ENCODE peak calls at places on chromosomes 13 and 19, in six cellular contexts. U is mammary epithelial cell, T is fibroblast of lung, K is spleen, D is upper lobe of left lung, E is OCI-LY7. Z is an unnamed sample.

GRCh38 chr19:52891336-52891735 is 6.1 kb downstream of the ZNF320 start:
- DNase-seq in U (no peak), T (no peak), K (no peak), D (no peak), E (no peak), Z (no peak)

GRCh38 chr13:94481966-94482365 is 2.5 kb upstream of the DCT start:
- DNase-seq in U (peak; percentile 35), T (peak; percentile 77), K (no peak), D (no peak), E (no peak), Z (no peak)

GRCh38 chr19:31378404-31378803 is 29.2 kb upstream of the TSHZ3 start:
- DNase-seq in U (peak; percentile 75), T (peak; percentile 98), K (no peak), D (no peak), E (no peak), Z (no peak)

GRCh38 chr19:51098366-51099069 is 9.7 kb downstream of the CTU1 start:
- DNase-seq in U (no peak), T (peak; percentile 6), K (peak; percentile 83), D (peak; percentile 59), E (no peak), Z (no peak)

GRCh38 chr19:3407556-3408516 is 41.5 kb downstream of the NFIC start:
- DNase-seq in U (no peak), T (peak; percentile 54), K (no peak), D (no peak), E (no peak), Z (no peak)

GRCh38 chr13:76226941-76227340 is 590.8 kb downstream of the LMO7 start:
- DNase-seq in U (no peak), T (no peak), K (no peak), D (no peak), E (no peak), Z (no peak)

GRCh38 chr19:31461814-31462539 is 112.7 kb upstream of the TSHZ3 start:
- DNase-seq in U (no peak), T (peak; percentile 6), K (no peak), D (no peak), E (no peak), Z (no peak)

GRCh38 chr13:112056739-112057433 is 10.1 kb upstream of the SOX1 start:
- DNase-seq in U (no peak), T (no peak), K (peak; percentile 62), D (no peak), E (no peak), Z (no peak)

GRCh38 chr19:45250216-45250831 is 747 bp upstream of the MARK4 start:
- DNase-seq in U (peak; percentile 51), T (no peak), K (peak; percentile 73), D (no peak), E (no peak), Z (peak; percentile 39)

GRCh38 chr19:2136796-2137195 is 14.6 kb downstream of the AP3D1 start:
- DNase-seq in U (no peak), T (no peak), K (no peak), D (no peak), E (no peak), Z (no peak)

GRCh38 chr19:34208485-34208884 is 36.2 kb downstream of the LSM14A start:
- DNase-seq in U (no peak), T (no peak), K (no peak), D (no peak), E (no peak), Z (no peak)

GRCh38 chr19:16626796-16627193 is 1.2 kb downstream of the MED26 start:
- DNase-seq in U (peak; percentile 17), T (peak; percentile 23), K (no peak), D (no peak), E (no peak), Z (no peak)

GRCh38 chr13:30735025-30735967 is at the start of gene ALOX5AP:
- DNase-seq in U (no peak), T (no peak), K (peak; percentile 84), D (peak; percentile 50), E (peak; percentile 92), Z (peak; percentile 36)

GRCh38 chr13:42109957-42110356 is 61.5 kb downstream of the DGKH start:
- DNase-seq in U (no peak), T (no peak), K (no peak), D (no peak), E (no peak), Z (no peak)

GRCh38 chr19:46841458-46842083 is 9.1 kb downstream of the AP2S1 start:
- DNase-seq in U (peak; percentile 62), T (peak; percentile 70), K (no peak), D (no peak), E (no peak), Z (no peak)

GRCh38 chr13:63425131-63425530 is 2009.5 kb upstream of the PCDH20 start:
- DNase-seq in U (no peak), T (peak; percentile 42), K (no peak), D (no peak), E (no peak), Z (no peak)

GRCh38 chr19:35781650-35782049 is 6.3 kb downstream of the ARHGAP33 start:
- DNase-seq in U (no peak), T (no peak), K (no peak), D (no peak), E (no peak), Z (no peak)

GRCh38 chr13:46211116-46211515 is 612 bp upstream of the LRRC63 start:
- DNase-seq in U (no peak), T (peak; percentile 3), K (no peak), D (no peak), E (no peak), Z (peak; percentile 17)

GRCh38 chr19:51091895-51092873 is 9.5 kb upstream of the KLK14 start:
- DNase-seq in U (peak; percentile 53), T (no peak), K (peak; percentile 19), D (no peak), E (no peak), Z (no peak)

GRCh38 chr13:75236774-75237173 is 245.2 kb downstream of the TBC1D4 start:
- DNase-seq in U (peak; percentile 23), T (peak; percentile 47), K (no peak), D (no peak), E (no peak), Z (no peak)

GRCh38 chr13:33172911-33173310 is 112.6 kb downstream of the STARD13 start:
- DNase-seq in U (peak; percentile 37), T (peak; percentile 40), K (no peak), D (no peak), E (no peak), Z (no peak)

GRCh38 chr13:40595693-40596092 is 70.7 kb downstream of the FOXO1 start:
- DNase-seq in U (peak; percentile 26), T (peak; percentile 21), K (no peak), D (no peak), E (no peak), Z (no peak)

GRCh38 chr19:41570639-41571112 is 5.3 kb upstream of the CEACAM21 start:
- DNase-seq in U (peak; percentile 52), T (peak; percentile 43), K (peak; percentile 97), D (peak; percentile 82), E (peak; percentile 87), Z (peak; percentile 77)

GRCh38 chr19:15464394-15465385 is at the start of gene RASAL3:
- DNase-seq in U (no peak), T (no peak), K (peak; percentile 92), D (peak; percentile 61), E (peak; percentile 68), Z (peak; percentile 73)
- H3K4me3 ChIP-seq in U (no peak within 1 kb of the TSS), T (no peak within 1 kb of the TSS), K (peak within 1 kb of the TSS; percentile 59), D (peak within 1 kb of the TSS; percentile 50), E (peak within 1 kb of the TSS; percentile 85), Z (peak within 1 kb of the TSS; percentile 84)

DNA sequence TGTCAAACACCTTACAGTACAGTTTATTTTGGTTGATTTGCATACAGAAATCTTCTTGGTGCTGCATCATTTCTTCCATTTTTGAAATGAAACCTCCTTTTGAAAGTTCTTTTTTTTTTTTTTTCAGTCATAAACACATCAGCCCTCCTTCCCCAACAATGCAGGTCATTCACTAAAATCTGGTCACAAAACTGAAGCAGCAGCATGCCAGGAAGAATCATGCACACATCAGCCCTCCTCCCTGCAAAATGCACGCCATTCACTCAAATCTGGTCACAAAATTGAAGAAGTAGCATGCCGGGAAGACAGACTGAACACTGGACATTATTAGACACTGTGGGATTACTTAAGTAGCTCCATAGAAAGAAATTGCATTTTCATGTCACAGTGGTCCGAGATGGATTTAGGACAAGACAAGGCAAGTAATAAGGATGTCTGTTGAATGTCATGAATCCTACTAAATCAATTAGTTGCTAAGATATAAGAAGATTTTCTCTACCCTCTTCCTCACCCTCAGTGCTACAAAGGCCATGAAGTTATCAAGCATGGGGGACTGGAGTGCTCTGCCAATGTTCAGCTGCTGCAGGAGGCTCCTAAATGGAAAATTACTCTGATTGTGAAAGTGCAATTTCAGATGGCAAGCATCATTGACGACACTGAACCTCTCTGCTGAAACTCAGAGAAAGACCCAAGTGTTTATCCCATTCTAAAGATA is 913.3 kb downstream of the DIAPH3 start:
- DNase-seq in U (no peak), T (no peak), K (no peak), D (no peak), E (no peak), Z (no peak)
- H3K4me3 ChIP-seq in U (no peak overlapping the region), T (no peak overlapping the region), K (no peak overlapping the region), D (no peak overlapping the region), E (no peak overlapping the region), Z (no peak overlapping the region)

GRCh38 chr19:18274303-18274775 is at the start of gene IQCN:
- DNase-seq in U (no peak), T (peak; percentile 28), K (no peak), D (no peak), E (no peak), Z (no peak)
- H3K4me3 ChIP-seq in U (no peak within 1 kb of the TSS), T (no peak within 1 kb of the TSS), K (no peak within 1 kb of the TSS), D (no peak within 1 kb of the TSS), E (no peak within 1 kb of the TSS), Z (no peak within 1 kb of the TSS)

DNA sequence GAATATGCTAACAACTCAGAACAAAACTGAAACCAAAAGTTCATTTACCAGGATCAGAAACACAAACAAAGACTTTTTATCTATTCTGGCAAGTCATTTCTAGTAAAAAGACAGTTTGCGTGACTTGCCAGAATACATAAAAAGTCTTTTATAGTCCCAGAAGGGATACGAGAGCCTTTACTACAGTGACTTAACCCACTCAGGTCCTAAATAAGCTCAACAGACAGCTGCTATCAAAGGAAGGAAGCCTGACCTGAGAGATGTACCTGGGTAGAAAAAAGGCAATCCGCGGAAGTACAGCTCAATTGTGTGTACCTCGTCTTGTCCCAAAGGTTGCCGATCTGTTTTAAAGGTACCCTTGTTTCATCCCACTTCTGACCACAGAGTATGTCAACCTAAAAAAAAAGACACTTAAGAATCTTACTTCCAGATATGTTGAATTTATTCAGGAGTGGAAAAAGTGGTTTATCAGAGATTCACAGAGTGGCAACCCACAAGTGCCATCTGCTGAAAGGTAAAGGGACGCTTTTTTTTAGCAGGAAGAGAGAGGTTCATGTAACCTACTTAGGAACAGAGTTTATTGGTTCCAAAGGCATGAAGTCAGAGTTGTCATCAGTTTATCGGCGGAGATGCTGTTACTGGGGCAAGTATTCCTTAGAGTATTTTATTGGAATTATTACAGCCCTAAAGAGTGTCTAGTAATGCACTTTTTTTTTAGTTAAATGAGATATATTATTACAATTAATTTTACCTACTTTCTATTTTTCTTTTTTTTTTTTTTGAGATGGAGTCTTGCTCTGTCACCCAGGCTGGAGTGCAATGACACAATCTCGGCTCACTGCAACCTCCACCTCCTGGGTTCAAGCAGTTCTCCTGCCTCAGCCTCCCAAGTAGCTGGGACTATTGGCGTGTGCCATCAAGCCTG is 69.7 kb upstream of the C1QTNF9B start:
- DNase-seq in U (no peak), T (no peak), K (no peak), D (no peak), E (no peak), Z (peak; percentile 8)
- H3K4me3 ChIP-seq in U (no peak overlapping the region), T (no peak overlapping the region), K (no peak overlapping the region), D (no peak overlapping the region), E (no peak overlapping the region), Z (no peak overlapping the region)

DNA sequence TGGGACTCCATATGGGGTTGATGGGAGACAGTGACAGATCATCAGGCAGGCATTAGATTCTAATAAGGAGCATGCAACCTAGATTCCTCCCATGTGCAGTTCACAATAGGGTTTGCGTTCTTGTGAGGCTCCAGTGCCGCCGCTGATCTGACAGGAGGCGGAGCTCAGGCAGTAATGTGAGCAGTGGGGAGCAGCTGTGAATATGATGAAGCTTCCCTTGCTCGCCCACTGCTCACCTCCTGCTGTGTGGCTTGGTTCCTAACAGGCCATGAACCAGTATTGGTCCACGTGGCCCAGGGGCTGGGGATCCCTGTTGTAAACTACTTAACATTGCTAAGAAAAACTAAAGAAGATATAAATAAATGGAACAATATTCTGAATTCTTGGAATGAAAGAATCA is 378.4 kb downstream of the KCNRG start:
- DNase-seq in U (no peak), T (peak; percentile 69), K (no peak), D (no peak), E (no peak), Z (no peak)
- H3K4me3 ChIP-seq in U (no peak overlapping the region), T (no peak overlapping the region), K (no peak overlapping the region), D (no peak overlapping the region), E (no peak overlapping the region), Z (no peak overlapping the region)